ENCODE peak calls at places on chromosomes 11 and 22, in seven cellular contexts. F is DMS53; A is stimulated activated CD8-positive, alpha-beta memory T cell treated with anti-CD3 and anti-CD28 coated beads, Interleukin-4, amount 100 ng/mL, for 24 hours; I is PC-9; U is left ventricle myocardium inferior; Y is HFFc6; H is GM18507. W is an unnamed sample.

GRCh38 chr11:119368121-119369034 is 13.1 kb downstream of the USP2 start:
- DNase-seq in F (peak), A (no peak), I (peak), U (peak), Y (no peak), H (no peak), W (peak)

GRCh38 chr11:1796297-1797011 is 32.7 kb upstream of the CTSD start:
- DNase-seq in F (no peak), A (no peak), I (peak), U (no peak), Y (no peak), H (no peak), W (no peak)

GRCh38 chr11:17692006-17692405 is 27.4 kb upstream of the MYOD1 start:
- DNase-seq in F (no peak), A (no peak), I (no peak), U (no peak), Y (no peak), H (no peak), W (no peak)

GRCh38 chr11:70879601-70880285 is 372.6 kb downstream of the SHANK2 start:
- DNase-seq in F (no peak), A (no peak), I (no peak), U (no peak), Y (no peak), H (no peak), W (no peak)

GRCh38 chr11:3104961-3105790 is 48.0 kb upstream of the CARS1 start:
- DNase-seq in F (no peak), A (no peak), I (no peak), U (no peak), Y (no peak), H (no peak), W (peak)

GRCh38 chr11:78310500-78310909 is 107.1 kb downstream of the GAB2 start:
- DNase-seq in F (peak), A (no peak), I (no peak), U (peak), Y (no peak), H (peak), W (peak)

GRCh38 chr22:41910599-41911291 is 4.1 kb downstream of the SHISA8 start:
- DNase-seq in F (peak), A (no peak), I (no peak), U (peak), Y (no peak), H (no peak), W (peak)

GRCh38 chr11:2365571-2366210 is 11.4 kb upstream of the CD81 start:
- DNase-seq in F (no peak), A (no peak), I (no peak), U (no peak), Y (no peak), H (no peak), W (no peak)

GRCh38 chr11:42407379-42407778 is 904.4 kb upstream of the API5 start:
- DNase-seq in F (peak), A (no peak), I (no peak), U (no peak), Y (peak), H (no peak), W (no peak)

GRCh38 chr11:101582242-101583052 is 1.4 kb downstream of the TRPC6 start:
- DNase-seq in F (peak), A (no peak), I (no peak), U (peak), Y (no peak), H (no peak), W (no peak)

GRCh38 chr11:61507012-61507768 is 1.4 kb upstream of the LRRC10B start:
- DNase-seq in F (peak), A (no peak), I (no peak), U (no peak), Y (no peak), H (no peak), W (no peak)

GRCh38 chr11:67400251-67400941 is 1.3 kb downstream of the PPP1CA start:
- DNase-seq in F (no peak), A (no peak), I (no peak), U (no peak), Y (no peak), H (no peak), W (no peak)

GRCh38 chr11:132205496-132205895 is 835.1 kb downstream of the NTM start:
- DNase-seq in F (no peak), A (no peak), I (no peak), U (no peak), Y (no peak), H (no peak), W (no peak)

GRCh38 chr22:27863001-27863400 is 56.1 kb downstream of the PITPNB start:
- DNase-seq in F (no peak), A (no peak), I (no peak), U (no peak), Y (no peak), H (no peak), W (no peak)

GRCh38 chr11:18727499-18728236 is 1.7 kb upstream of the IGSF22 start:
- DNase-seq in F (peak), A (peak), I (no peak), U (no peak), Y (no peak), H (peak), W (no peak)

GRCh38 chr22:38115423-38116205 is 5.1 kb upstream of the BAIAP2L2 start:
- DNase-seq in F (no peak), A (no peak), I (no peak), U (no peak), Y (no peak), H (no peak), W (peak)

GRCh38 chr11:115134886-115135285 is 369.3 kb downstream of the CADM1 start:
- DNase-seq in F (no peak), A (no peak), I (no peak), U (no peak), Y (no peak), H (no peak), W (no peak)

GRCh38 chr11:101797335-101797734 is 117.5 kb upstream of the CEP126 start:
- DNase-seq in F (no peak), A (no peak), I (no peak), U (no peak), Y (no peak), H (no peak), W (no peak)

GRCh38 chr22:50699754-50700386 is 27.2 kb downstream of the SHANK3 start:
- DNase-seq in F (no peak), A (no peak), I (no peak), U (peak), Y (no peak), H (no peak), W (peak)

GRCh38 chr11:10623797-10624761 is 55.6 kb upstream of the LYVE1 start:
- DNase-seq in F (peak), A (no peak), I (no peak), U (no peak), Y (no peak), H (no peak), W (no peak)

GRCh38 chr11:46658259-46658658 is 40.9 kb downstream of the ATG13 start:
- DNase-seq in F (no peak), A (no peak), I (no peak), U (peak), Y (peak), H (no peak), W (no peak)

GRCh38 chr11:123690490-123690889 is 36.1 kb upstream of the SCN3B start:
- DNase-seq in F (no peak), A (no peak), I (no peak), U (no peak), Y (peak), H (no peak), W (no peak)

GRCh38 chr11:30730011-30730410 is 143.9 kb upstream of the MPPED2 start:
- DNase-seq in F (no peak), A (no peak), I (no peak), U (no peak), Y (no peak), H (no peak), W (no peak)

GRCh38 chr11:127843483-127844396 is 743.6 kb downstream of the ETS1 start:
- DNase-seq in F (peak), A (peak), I (no peak), U (peak), Y (peak), H (peak), W (peak)

GRCh38 chr22:37525746-37526350 is 6.6 kb upstream of the CARD10 start:
- DNase-seq in F (no peak), A (no peak), I (peak), U (no peak), Y (no peak), H (no peak), W (no peak)

GRCh38 chr11:86671386-86672006 is 920 bp downstream of the ME3 start:
- DNase-seq in F (peak), A (no peak), I (peak), U (peak), Y (no peak), H (no peak), W (peak)

W was measured in Right ventricle myocardium inferior.